ENCODE peak calls at places on chromosomes 2 and 18, in four cellular contexts. X is K562, Z is HepG2, U is GM12878. E is an unnamed sample.
A peak's percentile ranks its signal among the peaks of the same experiment; 100 is the strongest.

GRCh38 chr2:105294844-105295481 is 34.6 kb downstream of the TGFBRAP1 start:
- DNase-seq in X (peak; percentile 64), Z (peak; percentile 59), U (no peak), E (peak; percentile 75)

GRCh38 chr2:22020101-22020742 is 896.5 kb downstream of the TDRD15 start:
- DNase-seq in X (no peak), Z (no peak), U (no peak), E (no peak)

GRCh38 chr2:11069566-11070185 is 85.6 kb upstream of the SLC66A3 start:
- DNase-seq in X (no peak), Z (no peak), U (no peak), E (no peak)

GRCh38 chr2:64523667-64524603 is at the start of gene AFTPH:
- DNase-seq in X (peak; percentile 99), Z (peak; percentile 99), U (peak; percentile 98), E (peak; percentile 98)

GRCh38 chr2:27509326-27509725 is 12.7 kb downstream of the GCKR start:
- DNase-seq in X (no peak), Z (no peak), U (no peak), E (no peak)

GRCh38 chr2:160614391-160614790 is 120.8 kb upstream of the RBMS1 start:
- DNase-seq in X (no peak), Z (no peak), U (no peak), E (no peak)

GRCh38 chr2:65351234-65351947 is 81.0 kb downstream of the SPRED2 start:
- DNase-seq in X (peak; percentile 46), Z (no peak), U (no peak), E (no peak)

GRCh38 chr2:13020469-13020868 is 303.7 kb downstream of the TRIB2 start:
- DNase-seq in X (peak; percentile 36), Z (no peak), U (no peak), E (no peak)

GRCh38 chr2:222641336-222641735 is 14.6 kb downstream of the FARSB start:
- DNase-seq in X (no peak), Z (no peak), U (no peak), E (no peak)

GRCh38 chr18:3526421-3527354 is 76.7 kb downstream of the TGIF1 start:
- DNase-seq in X (peak; percentile 83), Z (peak; percentile 77), U (peak; percentile 35), E (no peak)

GRCh38 chr18:8045890-8046289 is 478.8 kb downstream of the PTPRM start:
- DNase-seq in X (no peak), Z (no peak), U (no peak), E (no peak)

GRCh38 chr2:10103179-10103578 is 19.4 kb upstream of the RRM2 start:
- DNase-seq in X (no peak), Z (no peak), U (no peak), E (no peak)

GRCh38 chr2:205747827-205748386 is 65.6 kb downstream of the NRP2 start:
- DNase-seq in X (no peak), Z (peak; percentile 21), U (no peak), E (no peak)
- TF ChIP-seq MAX in X (no peak), Z (no peak), U (no peak), E (no peak)

GRCh38 chr2:130873700-130874346 is 37.1 kb downstream of the ARHGEF4 start:
- DNase-seq in X (peak; percentile 63), Z (peak; percentile 59), U (peak; percentile 17), E (peak; percentile 77)

GRCh38 chr2:130877258-130877657 is 40.5 kb downstream of the ARHGEF4 start:
- DNase-seq in X (no peak), Z (no peak), U (no peak), E (no peak)

GRCh38 chr2:130878316-130878715 is 41.6 kb downstream of the ARHGEF4 start:
- DNase-seq in X (no peak), Z (no peak), U (no peak), E (no peak)

GRCh38 chr2:130874512-130874911 is 37.8 kb downstream of the ARHGEF4 start:
- DNase-seq in X (no peak), Z (no peak), U (no peak), E (no peak)

GRCh38 chr2:130875935-130876334 is 39.2 kb downstream of the ARHGEF4 start:
- DNase-seq in X (no peak), Z (no peak), U (no peak), E (no peak)
- TF ChIP-seq CREM in X (no peak), Z (no peak), U (no peak), E (no peak)

GRCh38 chr2:96336104-96336775 is 674 bp downstream of the NCAPH start:
- DNase-seq in X (no peak), Z (no peak), U (no peak), E (no peak)
- TF ChIP-seq MAX in X (peak; percentile 45), Z (peak; percentile 57), U (no peak), E (no peak)

GRCh38 chr2:147297820-147298219 is 547.0 kb upstream of the ACVR2A start:
- DNase-seq in X (no peak), Z (no peak), U (peak; percentile 83), E (no peak)
- TF ChIP-seq CREM in X (no peak), Z (no peak), U (peak; percentile 62), E (no peak)

GRCh38 chr18:25349926-25350560 is 1.9 kb downstream of the ZNF521 start:
- DNase-seq in X (no peak), Z (no peak), U (no peak), E (peak; percentile 46)
- TF ChIP-seq MAX in X (no peak), Z (no peak), U (no peak), E (peak; percentile 17)

DNA sequence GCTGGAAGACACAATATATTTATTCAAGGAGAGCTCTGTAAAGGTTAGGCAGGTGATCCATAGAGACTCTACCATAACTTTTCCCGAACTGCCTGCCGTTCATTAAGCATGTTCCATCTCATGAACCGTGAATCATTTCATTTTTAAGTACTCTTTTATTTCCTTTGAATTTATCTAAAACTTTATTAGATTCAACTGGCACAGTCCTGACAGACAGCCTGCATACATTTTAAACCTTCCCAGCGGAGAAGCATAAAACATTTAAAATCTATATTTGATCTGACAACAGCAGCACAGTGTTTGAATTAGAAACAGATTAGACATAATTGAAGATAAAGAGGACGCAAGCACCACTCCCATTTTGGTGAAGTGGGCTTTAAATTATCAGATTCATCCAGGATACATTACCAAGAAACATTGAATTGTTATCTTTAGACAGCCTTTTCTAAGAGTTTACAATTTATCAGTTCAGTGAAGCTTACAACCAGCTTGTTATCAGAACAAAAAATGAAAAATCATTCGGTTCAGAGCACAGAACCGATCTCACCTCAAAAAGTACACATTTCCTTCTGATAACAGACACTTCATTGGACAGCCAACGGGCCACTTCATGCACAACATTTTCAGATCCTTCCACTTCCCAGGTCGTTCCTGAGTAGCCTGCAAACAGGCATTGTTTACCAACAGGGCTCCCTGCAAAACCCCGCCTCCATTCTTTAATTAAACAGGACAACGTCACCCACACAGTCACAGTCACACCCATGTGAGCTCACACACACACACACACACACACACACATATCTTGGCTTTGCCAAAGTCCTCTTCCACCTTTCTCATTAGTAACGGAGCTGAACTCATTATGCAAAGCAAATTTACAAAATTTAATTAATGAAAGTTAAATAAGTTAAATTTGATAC is 171.3 kb downstream of the SP3 start:
- DNase-seq in X (no peak), Z (no peak), U (no peak), E (no peak)
- TF ChIP-seq CREM in X (no peak), Z (no peak), U (no peak), E (no peak)

GRCh38 chr2:23628926-23629325 is 243.9 kb downstream of the KLHL29 start:
- DNase-seq in X (no peak), Z (no peak), U (no peak), E (no peak)
- TF ChIP-seq MAX in X (no peak), Z (no peak), U (no peak), E (no peak)

GRCh38 chr18:52343138-52343537 is 3.1 kb downstream of the DCC start:
- DNase-seq in X (no peak), Z (no peak), U (no peak), E (no peak)
- TF ChIP-seq CREM in X (no peak), Z (no peak), U (no peak), E (no peak)

GRCh38 chr2:221563601-221564000 is 8.5 kb downstream of the EPHA4 start:
- DNase-seq in X (no peak), Z (no peak), U (no peak), E (no peak)
- TF ChIP-seq MAX in X (no peak), Z (no peak), U (no peak), E (no peak)

GRCh38 chr2:108866041-108866440 is 79.5 kb downstream of the CCDC138 start:
- DNase-seq in X (no peak), Z (no peak), U (no peak), E (no peak)

GRCh38 chr2:108870069-108870644 is 83.6 kb downstream of the CCDC138 start:
- DNase-seq in X (no peak), Z (no peak), U (no peak), E (no peak)

GRCh38 chr2:108868911-108869310 is 82.3 kb downstream of the CCDC138 start:
- DNase-seq in X (no peak), Z (no peak), U (no peak), E (no peak)

GRCh38 chr2:108869542-108869941 is 83.0 kb downstream of the CCDC138 start:
- DNase-seq in X (no peak), Z (no peak), U (no peak), E (no peak)
- TF ChIP-seq CREM in X (no peak), Z (no peak), U (no peak), E (no peak)